ENCODE peak calls at places on chromosomes 4 and X, in eight cellular contexts. T is neural progenitor cell, W is GM23248, V is MM.1S, N is SK-N-SH, P is hepatocyte, F is OCI-LY7, S is PC-3. O is an unnamed sample. For H3K9me3, the result is how much of the 10 kb centered on the place peaks cover.

GRCh38 chr4:120709986-120710385 is 212.5 kb downstream of the PRDM5 start:
- DNase-seq in S (no peak), P (no peak), T (no peak), V (no peak), F (no peak), N (no peak), W (peak), O (no peak)

GRCh38 chr4:105058177-105058812 is 88.4 kb upstream of the TET2 start:
- DNase-seq in N (no peak), W (no peak), P (no peak), T (no peak), V (no peak), F (no peak), S (peak), O (peak)

GRCh38 chr4:145956288-145956890 is 17.8 kb upstream of the ZNF827 start:
- DNase-seq in W (peak), F (peak), S (peak), N (peak), T (peak), V (peak), P (peak), O (no peak)

GRCh38 chr4:139761461-139761860 is 95.8 kb downstream of the MGST2 start:
- DNase-seq in N (peak), S (peak), W (peak), F (peak), P (no peak), T (no peak), V (no peak), O (peak)

GRCh38 chrX:13778916-13779315 is 38.0 kb downstream of the GPM6B start:
- DNase-seq in S (peak), V (no peak), F (no peak), N (no peak), T (peak), W (peak), P (no peak), O (no peak)

GRCh38 chrX:103792916-103793540 is 16.4 kb downstream of the PLP1 start:
- DNase-seq in F (no peak), S (peak), N (no peak), T (no peak), P (no peak), V (no peak), W (peak), O (no peak)

GRCh38 chr4:87589531-87589930 is 18.8 kb upstream of the DSPP start:
- DNase-seq in S (peak), V (peak), T (no peak), P (peak), W (peak), N (no peak), F (no peak), O (no peak)

GRCh38 chr4:120524237-120524636 is 398.3 kb downstream of the PRDM5 start:
- DNase-seq in F (no peak), N (no peak), T (no peak), V (no peak), S (no peak), W (no peak), P (no peak), O (no peak)

GRCh38 chr4:186920486-186920885 is 196.8 kb upstream of the FAT1 start:
- DNase-seq in T (no peak), F (no peak), P (no peak), S (no peak), W (peak), V (no peak), N (no peak), O (no peak)

GRCh38 chrX:118499295-118499694 is 3.7 kb downstream of the DOCK11 start:
- DNase-seq in W (no peak), S (no peak), N (no peak), F (no peak), V (no peak), T (peak), P (peak), O (no peak)

GRCh38 chr4:10656420-10656819 is 28.1 kb downstream of the CLNK start:
- DNase-seq in N (no peak), P (no peak), S (no peak), V (no peak), F (no peak), W (no peak), T (no peak), O (no peak)

GRCh38 chr4:844752-845232 is 18.9 kb upstream of the CPLX1 start:
- DNase-seq in P (no peak), N (no peak), V (no peak), T (no peak), S (no peak), F (no peak), W (no peak), O (no peak)

GRCh38 chr4:74056858-74057562 is 18.5 kb upstream of the CXCL3 start:
- DNase-seq in N (no peak), P (no peak), T (no peak), F (no peak), W (peak), S (peak), V (no peak), O (peak)

GRCh38 chrX:111100191-111100590 is 4.2 kb downstream of the PAK3 start:
- DNase-seq in N (peak), S (peak), T (peak), F (peak), V (peak), W (peak), P (peak), O (peak)

GRCh38 chr4:53962516-53963225 is 101.7 kb downstream of the CHIC2 start:
- DNase-seq in P (peak), V (no peak), S (peak), T (peak), N (peak), F (no peak), W (peak), O (no peak)

GRCh38 chrX:96407501-96407900 is 277.1 kb upstream of the DIAPH2 start:
- DNase-seq in P (peak), V (no peak), F (no peak), N (no peak), T (no peak), W (peak), S (peak), O (no peak)

GRCh38 chr4:3652586-3652985 is 113.6 kb upstream of the ADRA2C start:
- DNase-seq in T (no peak), N (no peak), S (no peak), P (no peak), V (no peak), F (no peak), W (no peak), O (no peak)

GRCh38 chr4:158159054-158159717 is 13.6 kb downstream of the GASK1B start:
- DNase-seq in S (peak), P (peak), V (peak), W (peak), N (no peak), T (no peak), F (no peak), O (no peak)

GRCh38 chr4:158162637-158163036 is 10.2 kb downstream of the GASK1B start:
- DNase-seq in N (no peak), V (no peak), S (no peak), P (peak), F (no peak), W (peak), T (no peak), O (no peak)

GRCh38 chr4:158157412-158157811 is 15.4 kb downstream of the GASK1B start:
- DNase-seq in F (no peak), N (no peak), V (no peak), T (no peak), W (no peak), S (no peak), P (no peak), O (no peak)

GRCh38 chr4:158161561-158162354 is 11.1 kb downstream of the GASK1B start:
- DNase-seq in S (peak), N (no peak), W (peak), V (no peak), F (no peak), P (peak), T (peak), O (peak)

GRCh38 chr4:158159718-158160094 is 13.1 kb downstream of the GASK1B start:
- DNase-seq in W (no peak), F (no peak), N (no peak), V (no peak), T (no peak), P (no peak), S (no peak), O (no peak)
- H3K9me3 ChIP-seq in W (under half), F (under half), N (under half), V (under half), T (under half), P (under half), S (under half), O (under half)

GRCh38 chrX:19751068-19751467 is 136.3 kb downstream of the SH3KBP1 start:
- DNase-seq in W (peak), V (no peak), F (no peak), T (peak), N (no peak), P (no peak), S (peak), O (no peak)
- TF ChIP-seq EZH2phosphoT487 in W (no peak), V (no peak), F (no peak), T (no peak), N (no peak), P (no peak), S (no peak), O (no peak)

GRCh38 chr4:161894493-161895167 is 269.2 kb downstream of the FSTL5 start:
- DNase-seq in W (no peak), V (no peak), T (no peak), P (no peak), S (no peak), N (no peak), F (no peak), O (no peak)

GRCh38 chr4:161893566-161893965 is 270.2 kb downstream of the FSTL5 start:
- DNase-seq in P (no peak), W (no peak), N (no peak), F (no peak), V (no peak), S (no peak), T (no peak), O (no peak)

DNA sequence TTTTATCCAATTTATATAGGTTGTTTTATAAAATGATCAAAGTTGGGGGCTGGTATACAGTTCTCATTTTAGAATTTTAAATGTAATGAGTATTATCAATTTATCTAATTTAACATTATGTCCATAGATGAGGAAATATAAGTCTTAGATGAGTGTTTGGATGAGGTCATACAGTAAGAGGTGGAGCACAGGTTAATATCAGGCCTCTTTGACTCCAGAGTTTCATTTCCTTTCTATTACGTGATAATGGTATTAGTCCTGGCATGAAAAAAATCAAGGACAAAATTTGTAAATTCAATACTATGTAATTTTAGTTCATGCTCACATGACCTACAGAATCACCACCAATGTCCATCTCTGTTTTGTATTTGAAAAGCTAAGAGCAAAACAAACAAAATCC is 269.8 kb downstream of the FSTL5 start:
- DNase-seq in S (no peak), P (no peak), F (no peak), T (no peak), W (no peak), N (no peak), V (no peak), O (no peak)
- H3K9me3 ChIP-seq in S (under half), P (under half), F (under half), T (under half), W (under half), N (under half), V (under half), O (under half)

GRCh38 chrX:55750256-55750655 is 32.7 kb downstream of the RRAGB start:
- DNase-seq in F (no peak), N (no peak), V (no peak), P (no peak), S (no peak), W (no peak), T (no peak), O (no peak)

GRCh38 chrX:55759478-55759877 is 41.9 kb downstream of the RRAGB start:
- DNase-seq in F (no peak), N (no peak), S (peak), T (no peak), W (no peak), P (no peak), V (no peak), O (no peak)

GRCh38 chrX:55758033-55758432 is 40.5 kb downstream of the RRAGB start:
- DNase-seq in N (no peak), F (no peak), T (no peak), V (no peak), W (no peak), S (peak), P (no peak), O (no peak)

DNA sequence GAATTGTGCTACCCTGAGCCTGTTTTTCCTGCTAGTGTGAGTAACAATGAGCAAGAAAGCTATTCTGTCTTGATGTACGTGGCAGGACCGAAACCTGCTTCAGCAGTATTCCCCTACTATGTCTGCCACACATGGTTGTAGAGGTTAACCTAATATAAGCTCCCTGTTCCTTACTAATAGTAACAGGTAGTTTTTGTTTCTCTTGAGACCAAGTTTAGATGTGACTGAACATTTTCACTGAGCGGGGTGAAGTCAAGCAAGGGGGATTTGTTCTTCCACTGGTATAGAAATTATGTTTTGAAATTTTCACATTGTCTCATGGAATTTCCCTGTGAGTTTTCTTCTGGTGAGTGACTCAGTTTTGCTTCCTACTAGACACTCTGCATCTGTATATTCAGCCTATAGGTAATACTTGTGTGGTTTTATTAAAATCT is 37.3 kb downstream of the RRAGB start:
- DNase-seq in N (no peak), T (no peak), V (peak), S (no peak), P (no peak), F (no peak), W (no peak), O (no peak)
- TF ChIP-seq EZH2phosphoT487 in N (no peak), T (no peak), V (no peak), S (no peak), P (no peak), F (no peak), W (no peak), O (no peak)

DNA sequence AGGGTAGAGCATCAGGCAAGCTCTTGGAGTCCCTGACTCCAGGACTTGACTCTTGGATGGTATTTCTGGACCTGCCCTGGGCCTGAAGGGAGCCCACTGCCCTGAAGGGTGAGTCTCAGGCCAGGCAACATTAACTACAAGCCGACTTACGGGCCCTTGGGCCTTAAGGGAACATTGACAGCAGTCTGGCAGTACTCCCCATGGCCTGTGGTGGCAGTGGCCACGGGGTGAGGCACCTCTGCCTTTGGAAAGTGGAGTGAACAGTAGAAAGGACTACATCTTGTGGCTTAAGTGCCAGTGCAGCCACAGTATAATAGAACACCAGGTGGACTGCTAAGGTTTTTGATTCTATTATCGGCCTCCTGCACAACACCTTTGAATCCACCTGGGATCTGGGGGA is 36.3 kb downstream of the SH3BGRL start:
- DNase-seq in S (no peak), F (no peak), T (no peak), V (no peak), N (no peak), W (no peak), P (no peak), O (no peak)
- H3K9me3 ChIP-seq in S (under half), F (under half), T (under half), V (under half), N (under half), W (under half), P (under half), O (under half)

GRCh38 chr4:119138046-119138445 is 2.4 kb downstream of the MYOZ2 start:
- DNase-seq in P (peak), V (no peak), W (no peak), T (peak), F (no peak), S (no peak), N (no peak), O (no peak)

GRCh38 chr4:119142837-119143236 is 7.2 kb downstream of the MYOZ2 start:
- DNase-seq in W (no peak), V (no peak), S (no peak), P (no peak), F (no peak), N (no peak), T (no peak), O (no peak)

GRCh38 chr4:119139316-119139715 is 3.7 kb downstream of the MYOZ2 start:
- DNase-seq in N (no peak), S (no peak), F (no peak), W (peak), P (no peak), V (no peak), T (no peak), O (no peak)

GRCh38 chr4:119136541-119136940 is 909 bp downstream of the MYOZ2 start:
- DNase-seq in F (no peak), W (peak), T (no peak), V (no peak), S (no peak), N (no peak), P (no peak), O (no peak)

DNA sequence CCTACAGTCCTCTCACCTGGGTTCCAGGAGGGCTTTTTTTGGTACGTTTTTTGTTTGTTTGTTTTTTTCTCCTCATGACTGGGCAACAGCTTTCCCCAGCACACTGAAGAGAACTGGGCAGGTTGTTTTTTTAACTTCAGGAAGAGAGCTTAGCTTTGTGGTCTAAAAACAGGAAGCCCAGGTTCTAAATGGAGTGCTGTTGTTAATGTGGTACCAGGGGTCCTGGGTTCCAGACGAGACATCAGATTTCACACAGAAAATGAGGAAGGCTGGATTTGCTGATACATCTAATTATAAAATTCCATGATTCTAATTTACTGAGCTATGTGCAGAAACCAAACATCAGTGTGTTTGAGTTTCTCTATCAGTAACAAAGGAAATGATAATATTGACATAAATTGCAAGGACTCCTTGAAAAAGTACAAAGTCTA is 4.2 kb downstream of the MYOZ2 start:
- DNase-seq in S (no peak), N (no peak), V (peak), P (no peak), W (no peak), T (no peak), F (peak), O (no peak)
- TF ChIP-seq EZH2phosphoT487 in S (no peak), N (no peak), V (no peak), P (no peak), W (no peak), T (no peak), F (no peak), O (no peak)

DNA sequence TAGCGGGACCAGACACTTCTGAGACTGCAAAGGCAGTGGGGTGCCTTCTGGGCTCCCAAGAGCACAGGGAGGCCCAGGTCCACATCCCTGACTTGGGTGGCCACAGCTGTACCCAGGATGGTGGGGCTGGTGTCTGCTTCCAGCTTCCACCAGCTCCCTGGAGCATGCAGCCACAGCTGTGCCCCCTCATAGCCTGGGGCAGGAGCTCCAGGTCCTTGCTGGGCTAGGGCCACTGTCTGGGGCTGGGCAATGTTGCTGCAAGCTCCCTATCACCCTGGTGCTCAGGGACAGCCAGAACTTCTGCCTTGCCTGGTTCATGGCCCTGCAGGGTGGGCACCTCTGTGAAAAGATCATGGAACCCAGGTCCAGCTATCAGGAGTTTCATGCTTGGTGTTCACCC is 673.9 kb downstream of the SH3BGRL start:
- DNase-seq in T (no peak), W (no peak), P (no peak), N (no peak), S (no peak), V (no peak), F (no peak), O (no peak)
- H3K9me3 ChIP-seq in T (under half), W (under half), P (under half), N (under half), S (under half), V (under half), F (under half), O (under half)

O was measured in HCT116.